ENCODE peak calls at places on chromosome 1, in eight cellular contexts. One of them, this sample, is unnamed.
A peak's percentile ranks its signal among the peaks of the same experiment; 100 is the strongest.

GRCh38 chr1:2556277-2557145 is at the start of gene TNFRSF14:
- DNase-seq in amniotic stem cell: no peak
- DNase-seq in activated CD4-positive, CD25-positive, alpha-beta regulatory T cell treated with anti-CD3 and anti-CD28 coated beads, Interleukin-2, amount 50 U/mL, for 72 hours: peak; percentile 71
- DNase-seq in CD8-positive, alpha-beta memory T cell: peak; percentile 79
- DNase-seq in GM19239: peak; percentile 96
- DNase-seq in ACHN: peak; percentile 58
- DNase-seq in T-helper 9 cell: peak; percentile 62
- DNase-seq in GM13976: peak; percentile 89
- DNase-seq in this sample: no peak

GRCh38 chr1:156498447-156499193 is 2.0 kb downstream of the MEF2D start:
- DNase-seq in amniotic stem cell: no peak
- DNase-seq in activated CD4-positive, CD25-positive, alpha-beta regulatory T cell treated with anti-CD3 and anti-CD28 coated beads, Interleukin-2, amount 50 U/mL, for 72 hours: no peak
- DNase-seq in CD8-positive, alpha-beta memory T cell: no peak
- DNase-seq in GM19239: no peak
- DNase-seq in ACHN: peak; percentile 25
- DNase-seq in T-helper 9 cell: no peak
- DNase-seq in GM13976: no peak
- DNase-seq in this sample: no peak

GRCh38 chr1:153662269-153662668 is 3.8 kb downstream of the SNAPIN start:
- DNase-seq in amniotic stem cell: no peak
- DNase-seq in activated CD4-positive, CD25-positive, alpha-beta regulatory T cell treated with anti-CD3 and anti-CD28 coated beads, Interleukin-2, amount 50 U/mL, for 72 hours: no peak
- DNase-seq in CD8-positive, alpha-beta memory T cell: no peak
- DNase-seq in GM19239: no peak
- DNase-seq in ACHN: no peak
- DNase-seq in T-helper 9 cell: no peak
- DNase-seq in GM13976: no peak
- DNase-seq in this sample: no peak

GRCh38 chr1:115893545-115893944 is 52.6 kb upstream of the NHLH2 start:
- DNase-seq in amniotic stem cell: no peak
- DNase-seq in activated CD4-positive, CD25-positive, alpha-beta regulatory T cell treated with anti-CD3 and anti-CD28 coated beads, Interleukin-2, amount 50 U/mL, for 72 hours: no peak
- DNase-seq in CD8-positive, alpha-beta memory T cell: no peak
- DNase-seq in GM19239: no peak
- DNase-seq in ACHN: no peak
- DNase-seq in T-helper 9 cell: no peak
- DNase-seq in GM13976: no peak
- DNase-seq in this sample: no peak

GRCh38 chr1:27161594-27161993 is 6.7 kb upstream of the SLC9A1 start:
- DNase-seq in amniotic stem cell: no peak
- DNase-seq in activated CD4-positive, CD25-positive, alpha-beta regulatory T cell treated with anti-CD3 and anti-CD28 coated beads, Interleukin-2, amount 50 U/mL, for 72 hours: no peak
- DNase-seq in CD8-positive, alpha-beta memory T cell: no peak
- DNase-seq in GM19239: no peak
- DNase-seq in ACHN: no peak
- DNase-seq in T-helper 9 cell: no peak
- DNase-seq in GM13976: peak; percentile 66
- DNase-seq in this sample: no peak

GRCh38 chr1:23168079-23168461 is 586 bp downstream of the LUZP1 start:
- DNase-seq in amniotic stem cell: no peak
- DNase-seq in activated CD4-positive, CD25-positive, alpha-beta regulatory T cell treated with anti-CD3 and anti-CD28 coated beads, Interleukin-2, amount 50 U/mL, for 72 hours: peak; percentile 38
- DNase-seq in CD8-positive, alpha-beta memory T cell: peak; percentile 15
- DNase-seq in GM19239: peak; percentile 52
- DNase-seq in ACHN: no peak
- DNase-seq in T-helper 9 cell: peak; percentile 26
- DNase-seq in GM13976: peak; percentile 67
- DNase-seq in this sample: no peak

GRCh38 chr1:1910033-1910465 is 5.0 kb upstream of the CALML6 start:
- DNase-seq in amniotic stem cell: no peak
- DNase-seq in activated CD4-positive, CD25-positive, alpha-beta regulatory T cell treated with anti-CD3 and anti-CD28 coated beads, Interleukin-2, amount 50 U/mL, for 72 hours: no peak
- DNase-seq in CD8-positive, alpha-beta memory T cell: no peak
- DNase-seq in GM19239: no peak
- DNase-seq in ACHN: no peak
- DNase-seq in T-helper 9 cell: no peak
- DNase-seq in GM13976: no peak
- DNase-seq in this sample: no peak

GRCh38 chr1:230712470-230712942 is 1.4 kb downstream of the AGT start:
- DNase-seq in amniotic stem cell: no peak
- DNase-seq in activated CD4-positive, CD25-positive, alpha-beta regulatory T cell treated with anti-CD3 and anti-CD28 coated beads, Interleukin-2, amount 50 U/mL, for 72 hours: no peak
- DNase-seq in CD8-positive, alpha-beta memory T cell: no peak
- DNase-seq in GM19239: no peak
- DNase-seq in ACHN: no peak
- DNase-seq in T-helper 9 cell: no peak
- DNase-seq in GM13976: no peak
- DNase-seq in this sample: no peak

GRCh38 chr1:113103048-113103447 is 30.1 kb downstream of the LRIG2 start:
- DNase-seq in amniotic stem cell: no peak
- DNase-seq in activated CD4-positive, CD25-positive, alpha-beta regulatory T cell treated with anti-CD3 and anti-CD28 coated beads, Interleukin-2, amount 50 U/mL, for 72 hours: no peak
- DNase-seq in CD8-positive, alpha-beta memory T cell: no peak
- DNase-seq in GM19239: no peak
- DNase-seq in ACHN: no peak
- DNase-seq in T-helper 9 cell: no peak
- DNase-seq in GM13976: no peak
- DNase-seq in this sample: no peak

GRCh38 chr1:234368320-234369032 is 4.8 kb upstream of the COA6 start:
- DNase-seq in amniotic stem cell: no peak
- DNase-seq in activated CD4-positive, CD25-positive, alpha-beta regulatory T cell treated with anti-CD3 and anti-CD28 coated beads, Interleukin-2, amount 50 U/mL, for 72 hours: no peak
- DNase-seq in CD8-positive, alpha-beta memory T cell: no peak
- DNase-seq in GM19239: no peak
- DNase-seq in ACHN: no peak
- DNase-seq in T-helper 9 cell: peak; percentile 1
- DNase-seq in GM13976: no peak
- DNase-seq in this sample: no peak

GRCh38 chr1:229035054-229035747 is 235.7 kb upstream of the RAB4A start:
- DNase-seq in amniotic stem cell: no peak
- DNase-seq in activated CD4-positive, CD25-positive, alpha-beta regulatory T cell treated with anti-CD3 and anti-CD28 coated beads, Interleukin-2, amount 50 U/mL, for 72 hours: no peak
- DNase-seq in CD8-positive, alpha-beta memory T cell: no peak
- DNase-seq in GM19239: peak; percentile 32
- DNase-seq in ACHN: peak; percentile 39
- DNase-seq in T-helper 9 cell: no peak
- DNase-seq in GM13976: peak; percentile 50
- DNase-seq in this sample: no peak

GRCh38 chr1:64396817-64397216 is 73.1 kb upstream of the CACHD1 start:
- DNase-seq in amniotic stem cell: no peak
- DNase-seq in activated CD4-positive, CD25-positive, alpha-beta regulatory T cell treated with anti-CD3 and anti-CD28 coated beads, Interleukin-2, amount 50 U/mL, for 72 hours: no peak
- DNase-seq in CD8-positive, alpha-beta memory T cell: no peak
- DNase-seq in GM19239: no peak
- DNase-seq in ACHN: peak; percentile 12
- DNase-seq in T-helper 9 cell: no peak
- DNase-seq in GM13976: no peak
- DNase-seq in this sample: no peak

GRCh38 chr1:92324784-92325183 is 25.9 kb downstream of the RPAP2 start:
- DNase-seq in amniotic stem cell: no peak
- DNase-seq in activated CD4-positive, CD25-positive, alpha-beta regulatory T cell treated with anti-CD3 and anti-CD28 coated beads, Interleukin-2, amount 50 U/mL, for 72 hours: no peak
- DNase-seq in CD8-positive, alpha-beta memory T cell: no peak
- DNase-seq in GM19239: no peak
- DNase-seq in ACHN: no peak
- DNase-seq in T-helper 9 cell: no peak
- DNase-seq in GM13976: no peak
- DNase-seq in this sample: no peak

GRCh38 chr1:7621334-7622219 is 149.5 kb upstream of the VAMP3 start:
- DNase-seq in amniotic stem cell: no peak
- DNase-seq in activated CD4-positive, CD25-positive, alpha-beta regulatory T cell treated with anti-CD3 and anti-CD28 coated beads, Interleukin-2, amount 50 U/mL, for 72 hours: peak; percentile 7
- DNase-seq in CD8-positive, alpha-beta memory T cell: no peak
- DNase-seq in GM19239: no peak
- DNase-seq in ACHN: no peak
- DNase-seq in T-helper 9 cell: no peak
- DNase-seq in GM13976: no peak
- DNase-seq in this sample: no peak

GRCh38 chr1:201667479-201667878 is 128.6 kb downstream of the NAV1 start:
- DNase-seq in amniotic stem cell: no peak
- DNase-seq in activated CD4-positive, CD25-positive, alpha-beta regulatory T cell treated with anti-CD3 and anti-CD28 coated beads, Interleukin-2, amount 50 U/mL, for 72 hours: no peak
- DNase-seq in CD8-positive, alpha-beta memory T cell: no peak
- DNase-seq in GM19239: no peak
- DNase-seq in ACHN: no peak
- DNase-seq in T-helper 9 cell: no peak
- DNase-seq in GM13976: no peak
- DNase-seq in this sample: no peak

GRCh38 chr1:161359316-161359715 is 8.4 kb downstream of the CFAP126 start:
- DNase-seq in amniotic stem cell: no peak
- DNase-seq in activated CD4-positive, CD25-positive, alpha-beta regulatory T cell treated with anti-CD3 and anti-CD28 coated beads, Interleukin-2, amount 50 U/mL, for 72 hours: no peak
- DNase-seq in CD8-positive, alpha-beta memory T cell: no peak
- DNase-seq in GM19239: no peak
- DNase-seq in ACHN: no peak
- DNase-seq in T-helper 9 cell: no peak
- DNase-seq in GM13976: no peak
- DNase-seq in this sample: no peak

GRCh38 chr1:168019407-168019806 is 82.5 kb upstream of the MPC2 start:
- DNase-seq in amniotic stem cell: no peak
- DNase-seq in activated CD4-positive, CD25-positive, alpha-beta regulatory T cell treated with anti-CD3 and anti-CD28 coated beads, Interleukin-2, amount 50 U/mL, for 72 hours: no peak
- DNase-seq in CD8-positive, alpha-beta memory T cell: no peak
- DNase-seq in GM19239: no peak
- DNase-seq in ACHN: no peak
- DNase-seq in T-helper 9 cell: no peak
- DNase-seq in GM13976: no peak
- DNase-seq in this sample: no peak

GRCh38 chr1:219749370-219749769 is 136.5 kb upstream of the ZC3H11B start:
- DNase-seq in amniotic stem cell: no peak
- DNase-seq in activated CD4-positive, CD25-positive, alpha-beta regulatory T cell treated with anti-CD3 and anti-CD28 coated beads, Interleukin-2, amount 50 U/mL, for 72 hours: no peak
- DNase-seq in CD8-positive, alpha-beta memory T cell: no peak
- DNase-seq in GM19239: no peak
- DNase-seq in ACHN: no peak
- DNase-seq in T-helper 9 cell: no peak
- DNase-seq in GM13976: no peak
- DNase-seq in this sample: no peak

GRCh38 chr1:227223407-227223806 is 94.9 kb downstream of the CDC42BPA start:
- DNase-seq in amniotic stem cell: no peak
- DNase-seq in activated CD4-positive, CD25-positive, alpha-beta regulatory T cell treated with anti-CD3 and anti-CD28 coated beads, Interleukin-2, amount 50 U/mL, for 72 hours: no peak
- DNase-seq in CD8-positive, alpha-beta memory T cell: no peak
- DNase-seq in GM19239: no peak
- DNase-seq in ACHN: no peak
- DNase-seq in T-helper 9 cell: no peak
- DNase-seq in GM13976: no peak
- DNase-seq in this sample: no peak

GRCh38 chr1:161962094-161962887 is 61.4 kb downstream of the OLFML2B start:
- DNase-seq in amniotic stem cell: peak; percentile 59
- DNase-seq in activated CD4-positive, CD25-positive, alpha-beta regulatory T cell treated with anti-CD3 and anti-CD28 coated beads, Interleukin-2, amount 50 U/mL, for 72 hours: no peak
- DNase-seq in CD8-positive, alpha-beta memory T cell: no peak
- DNase-seq in GM19239: peak; percentile 49
- DNase-seq in ACHN: peak; percentile 91
- DNase-seq in T-helper 9 cell: no peak
- DNase-seq in GM13976: peak; percentile 68
- DNase-seq in this sample: peak; percentile 69

GRCh38 chr1:165696625-165697100 is 1.7 kb downstream of the ALDH9A1 start:
- DNase-seq in amniotic stem cell: peak; percentile 69
- DNase-seq in activated CD4-positive, CD25-positive, alpha-beta regulatory T cell treated with anti-CD3 and anti-CD28 coated beads, Interleukin-2, amount 50 U/mL, for 72 hours: no peak
- DNase-seq in CD8-positive, alpha-beta memory T cell: no peak
- DNase-seq in GM19239: no peak
- DNase-seq in ACHN: peak; percentile 27
- DNase-seq in T-helper 9 cell: no peak
- DNase-seq in GM13976: no peak
- DNase-seq in this sample: no peak

GRCh38 chr1:168726311-168726710 is 2.7 kb downstream of the DPT start:
- DNase-seq in amniotic stem cell: no peak
- DNase-seq in activated CD4-positive, CD25-positive, alpha-beta regulatory T cell treated with anti-CD3 and anti-CD28 coated beads, Interleukin-2, amount 50 U/mL, for 72 hours: no peak
- DNase-seq in CD8-positive, alpha-beta memory T cell: no peak
- DNase-seq in GM19239: no peak
- DNase-seq in ACHN: no peak
- DNase-seq in T-helper 9 cell: no peak
- DNase-seq in GM13976: no peak
- DNase-seq in this sample: no peak

GRCh38 chr1:71307451-71307850 is 226.6 kb upstream of the ZRANB2 start:
- DNase-seq in amniotic stem cell: no peak
- DNase-seq in activated CD4-positive, CD25-positive, alpha-beta regulatory T cell treated with anti-CD3 and anti-CD28 coated beads, Interleukin-2, amount 50 U/mL, for 72 hours: no peak
- DNase-seq in CD8-positive, alpha-beta memory T cell: no peak
- DNase-seq in GM19239: no peak
- DNase-seq in ACHN: no peak
- DNase-seq in T-helper 9 cell: no peak
- DNase-seq in GM13976: no peak
- DNase-seq in this sample: no peak

GRCh38 chr1:110114784-110115183 is 2.5 kb downstream of the UBL4B start:
- DNase-seq in amniotic stem cell: no peak
- DNase-seq in activated CD4-positive, CD25-positive, alpha-beta regulatory T cell treated with anti-CD3 and anti-CD28 coated beads, Interleukin-2, amount 50 U/mL, for 72 hours: no peak
- DNase-seq in CD8-positive, alpha-beta memory T cell: no peak
- DNase-seq in GM19239: no peak
- DNase-seq in ACHN: no peak
- DNase-seq in T-helper 9 cell: no peak
- DNase-seq in GM13976: no peak
- DNase-seq in this sample: no peak

GRCh38 chr1:243179714-243180113 is 75.4 kb downstream of the CEP170 start:
- DNase-seq in amniotic stem cell: no peak
- DNase-seq in activated CD4-positive, CD25-positive, alpha-beta regulatory T cell treated with anti-CD3 and anti-CD28 coated beads, Interleukin-2, amount 50 U/mL, for 72 hours: no peak
- DNase-seq in CD8-positive, alpha-beta memory T cell: no peak
- DNase-seq in GM19239: no peak
- DNase-seq in ACHN: no peak
- DNase-seq in T-helper 9 cell: no peak
- DNase-seq in GM13976: no peak
- DNase-seq in this sample: no peak

GRCh38 chr1:175503538-175503937 is 239.9 kb downstream of the TNR start:
- DNase-seq in amniotic stem cell: no peak
- DNase-seq in activated CD4-positive, CD25-positive, alpha-beta regulatory T cell treated with anti-CD3 and anti-CD28 coated beads, Interleukin-2, amount 50 U/mL, for 72 hours: no peak
- DNase-seq in CD8-positive, alpha-beta memory T cell: no peak
- DNase-seq in GM19239: no peak
- DNase-seq in ACHN: no peak
- DNase-seq in T-helper 9 cell: no peak
- DNase-seq in GM13976: no peak
- DNase-seq in this sample: no peak

GRCh38 chr1:111097356-111098099 is 42.4 kb downstream of the DRAM2 start:
- DNase-seq in amniotic stem cell: no peak
- DNase-seq in activated CD4-positive, CD25-positive, alpha-beta regulatory T cell treated with anti-CD3 and anti-CD28 coated beads, Interleukin-2, amount 50 U/mL, for 72 hours: no peak
- DNase-seq in CD8-positive, alpha-beta memory T cell: no peak
- DNase-seq in GM19239: no peak
- DNase-seq in ACHN: no peak
- DNase-seq in T-helper 9 cell: no peak
- DNase-seq in GM13976: no peak
- DNase-seq in this sample: no peak

GRCh38 chr1:174274452-174274851 is 115.1 kb downstream of the RABGAP1L start:
- DNase-seq in amniotic stem cell: no peak
- DNase-seq in activated CD4-positive, CD25-positive, alpha-beta regulatory T cell treated with anti-CD3 and anti-CD28 coated beads, Interleukin-2, amount 50 U/mL, for 72 hours: no peak
- DNase-seq in CD8-positive, alpha-beta memory T cell: no peak
- DNase-seq in GM19239: no peak
- DNase-seq in ACHN: no peak
- DNase-seq in T-helper 9 cell: no peak
- DNase-seq in GM13976: no peak
- DNase-seq in this sample: no peak

GRCh38 chr1:246157516-246157915 is 349.6 kb downstream of the SMYD3 start:
- DNase-seq in amniotic stem cell: no peak
- DNase-seq in activated CD4-positive, CD25-positive, alpha-beta regulatory T cell treated with anti-CD3 and anti-CD28 coated beads, Interleukin-2, amount 50 U/mL, for 72 hours: no peak
- DNase-seq in CD8-positive, alpha-beta memory T cell: no peak
- DNase-seq in GM19239: no peak
- DNase-seq in ACHN: no peak
- DNase-seq in T-helper 9 cell: no peak
- DNase-seq in GM13976: no peak
- DNase-seq in this sample: no peak

GRCh38 chr1:78726686-78727085 is 77.1 kb downstream of the IFI44 start:
- DNase-seq in amniotic stem cell: no peak
- DNase-seq in activated CD4-positive, CD25-positive, alpha-beta regulatory T cell treated with anti-CD3 and anti-CD28 coated beads, Interleukin-2, amount 50 U/mL, for 72 hours: no peak
- DNase-seq in CD8-positive, alpha-beta memory T cell: no peak
- DNase-seq in GM19239: no peak
- DNase-seq in ACHN: no peak
- DNase-seq in T-helper 9 cell: no peak
- DNase-seq in GM13976: no peak
- DNase-seq in this sample: no peak

GRCh38 chr1:65503427-65503826 is 83.0 kb downstream of the LEPR start:
- DNase-seq in amniotic stem cell: no peak
- DNase-seq in activated CD4-positive, CD25-positive, alpha-beta regulatory T cell treated with anti-CD3 and anti-CD28 coated beads, Interleukin-2, amount 50 U/mL, for 72 hours: no peak
- DNase-seq in CD8-positive, alpha-beta memory T cell: no peak
- DNase-seq in GM19239: no peak
- DNase-seq in ACHN: no peak
- DNase-seq in T-helper 9 cell: no peak
- DNase-seq in GM13976: no peak
- DNase-seq in this sample: no peak

GRCh38 chr1:226628624-226629155 is 80.1 kb downstream of the STUM start:
- DNase-seq in amniotic stem cell: no peak
- DNase-seq in activated CD4-positive, CD25-positive, alpha-beta regulatory T cell treated with anti-CD3 and anti-CD28 coated beads, Interleukin-2, amount 50 U/mL, for 72 hours: peak; percentile 26
- DNase-seq in CD8-positive, alpha-beta memory T cell: no peak
- DNase-seq in GM19239: no peak
- DNase-seq in ACHN: no peak
- DNase-seq in T-helper 9 cell: no peak
- DNase-seq in GM13976: no peak
- DNase-seq in this sample: no peak

GRCh38 chr1:145740269-145740668 is 21.0 kb downstream of the CD160 start:
- DNase-seq in amniotic stem cell: peak; percentile 65
- DNase-seq in activated CD4-positive, CD25-positive, alpha-beta regulatory T cell treated with anti-CD3 and anti-CD28 coated beads, Interleukin-2, amount 50 U/mL, for 72 hours: no peak
- DNase-seq in CD8-positive, alpha-beta memory T cell: no peak
- DNase-seq in GM19239: no peak
- DNase-seq in ACHN: no peak
- DNase-seq in T-helper 9 cell: no peak
- DNase-seq in GM13976: no peak
- DNase-seq in this sample: peak; percentile 11

GRCh38 chr1:93735722-93736121 is 54.1 kb upstream of the BCAR3 start:
- DNase-seq in amniotic stem cell: peak; percentile 66
- DNase-seq in activated CD4-positive, CD25-positive, alpha-beta regulatory T cell treated with anti-CD3 and anti-CD28 coated beads, Interleukin-2, amount 50 U/mL, for 72 hours: no peak
- DNase-seq in CD8-positive, alpha-beta memory T cell: no peak
- DNase-seq in GM19239: no peak
- DNase-seq in ACHN: peak; percentile 68
- DNase-seq in T-helper 9 cell: no peak
- DNase-seq in GM13976: no peak
- DNase-seq in this sample: peak; percentile 96

This sample was measured in HS-27A.